ENCODE peak calls at places on chromosomes 2 and 18, in ten cellular contexts. J is prostate gland; H is PC-9; N is naive thymus-derived CD4-positive, alpha-beta T cell; Y is heart right ventricle; F is BJ; S is IMR-90; R is upper lobe of right lung; X is pancreas; O is PC-3. W is an unnamed sample.

GRCh38 chr18:67510831-67511230 is 5.7 kb downstream of the DSEL start:
- DNase-seq in J (no peak), H (no peak), N (no peak), Y (no peak), F (no peak), S (peak), R (no peak), X (no peak), O (no peak), W (no peak)

GRCh38 chr2:24238158-24238557 is 63.3 kb downstream of the FAM228A start:
- DNase-seq in J (no peak), H (no peak), N (no peak), Y (no peak), F (no peak), S (no peak), R (no peak), X (no peak), O (no peak), W (no peak)

GRCh38 chr2:180063494-180063893 is 56.4 kb upstream of the CWC22 start:
- DNase-seq in J (no peak), H (no peak), N (no peak), Y (no peak), F (no peak), S (no peak), R (no peak), X (no peak), O (no peak), W (no peak)

GRCh38 chr18:40531061-40531460 is 1424.0 kb upstream of the PIK3C3 start:
- DNase-seq in J (no peak), H (no peak), N (no peak), Y (no peak), F (no peak), S (peak), R (no peak), X (no peak), O (no peak), W (no peak)

GRCh38 chr2:74497777-74498499 is 1.5 kb downstream of the LBX2 start:
- DNase-seq in J (no peak), H (peak), N (no peak), Y (peak), F (no peak), S (no peak), R (peak), X (no peak), O (no peak), W (no peak)

GRCh38 chr2:197700960-197701359 is 4.2 kb upstream of the MARS2 start:
- DNase-seq in J (no peak), H (no peak), N (no peak), Y (no peak), F (no peak), S (no peak), R (no peak), X (no peak), O (no peak), W (no peak)

GRCh38 chr2:120466704-120467054 is 120.7 kb downstream of the INHBB start:
- DNase-seq in J (no peak), H (no peak), N (no peak), Y (no peak), F (no peak), S (no peak), R (no peak), X (no peak), O (no peak), W (no peak)

GRCh38 chr2:218081063-218081462 is 12.0 kb downstream of the RUFY4 start:
- DNase-seq in J (no peak), H (no peak), N (no peak), Y (no peak), F (no peak), S (no peak), R (no peak), X (no peak), O (no peak), W (no peak)

GRCh38 chr2:241729868-241730267 is 4.6 kb upstream of the D2HGDH start:
- DNase-seq in J (no peak), H (no peak), N (no peak), Y (no peak), F (no peak), S (no peak), R (no peak), X (no peak), O (no peak), W (no peak)

GRCh38 chr2:100588071-100588786 is 25.4 kb downstream of the PDCL3 start:
- DNase-seq in J (no peak), H (no peak), N (peak), Y (no peak), F (peak), S (peak), R (peak), X (no peak), O (peak), W (peak)

GRCh38 chr2:162241571-162241970 is 1.7 kb downstream of the FAP start:
- DNase-seq in J (no peak), H (no peak), N (no peak), Y (no peak), F (no peak), S (no peak), R (no peak), X (no peak), O (no peak), W (no peak)

GRCh38 chr18:67517224-67517765 is 775 bp upstream of the DSEL start:
- DNase-seq in J (no peak), H (no peak), N (peak), Y (peak), F (no peak), S (peak), R (no peak), X (no peak), O (no peak), W (no peak)

GRCh38 chr2:45009303-45009927 is at the start of gene SIX2:
- DNase-seq in J (peak), H (peak), N (no peak), Y (peak), F (peak), S (peak), R (peak), X (peak), O (peak), W (peak)

GRCh38 chr2:126858436-126858835 is 40.3 kb upstream of the TEX51 start:
- DNase-seq in J (no peak), H (no peak), N (no peak), Y (no peak), F (no peak), S (no peak), R (peak), X (no peak), O (no peak), W (no peak)

GRCh38 chr2:39243469-39244123 is at the start of gene CDKL4:
- DNase-seq in J (no peak), H (no peak), N (peak), Y (peak), F (no peak), S (no peak), R (peak), X (no peak), O (no peak), W (no peak)

GRCh38 chr2:85605406-85606115 is 3.1 kb upstream of the TMEM150A start:
- DNase-seq in J (no peak), H (no peak), N (no peak), Y (no peak), F (no peak), S (peak), R (peak), X (no peak), O (no peak), W (no peak)

GRCh38 chr2:20868377-20868776 is 45.5 kb upstream of the LDAH start:
- DNase-seq in J (no peak), H (no peak), N (peak), Y (no peak), F (no peak), S (no peak), R (no peak), X (no peak), O (no peak), W (no peak)

GRCh38 chr2:202847693-202848524 is 23.7 kb downstream of the ICA1L start:
- DNase-seq in J (no peak), H (no peak), N (no peak), Y (no peak), F (no peak), S (no peak), R (no peak), X (no peak), O (no peak), W (no peak)

GRCh38 chr2:64329848-64330247 is 124.1 kb upstream of the LGALSL start:
- DNase-seq in J (no peak), H (no peak), N (no peak), Y (no peak), F (no peak), S (peak), R (no peak), X (no peak), O (no peak), W (no peak)

GRCh38 chr18:42644729-42645131 is 470.8 kb downstream of the RIT2 start:
- DNase-seq in J (no peak), H (no peak), N (no peak), Y (no peak), F (no peak), S (no peak), R (no peak), X (no peak), O (no peak), W (no peak)

GRCh38 chr2:17593841-17594482 is 53.5 kb downstream of the VSNL1 start:
- DNase-seq in J (no peak), H (no peak), N (no peak), Y (no peak), F (no peak), S (peak), R (no peak), X (no peak), O (peak), W (no peak)

DNA sequence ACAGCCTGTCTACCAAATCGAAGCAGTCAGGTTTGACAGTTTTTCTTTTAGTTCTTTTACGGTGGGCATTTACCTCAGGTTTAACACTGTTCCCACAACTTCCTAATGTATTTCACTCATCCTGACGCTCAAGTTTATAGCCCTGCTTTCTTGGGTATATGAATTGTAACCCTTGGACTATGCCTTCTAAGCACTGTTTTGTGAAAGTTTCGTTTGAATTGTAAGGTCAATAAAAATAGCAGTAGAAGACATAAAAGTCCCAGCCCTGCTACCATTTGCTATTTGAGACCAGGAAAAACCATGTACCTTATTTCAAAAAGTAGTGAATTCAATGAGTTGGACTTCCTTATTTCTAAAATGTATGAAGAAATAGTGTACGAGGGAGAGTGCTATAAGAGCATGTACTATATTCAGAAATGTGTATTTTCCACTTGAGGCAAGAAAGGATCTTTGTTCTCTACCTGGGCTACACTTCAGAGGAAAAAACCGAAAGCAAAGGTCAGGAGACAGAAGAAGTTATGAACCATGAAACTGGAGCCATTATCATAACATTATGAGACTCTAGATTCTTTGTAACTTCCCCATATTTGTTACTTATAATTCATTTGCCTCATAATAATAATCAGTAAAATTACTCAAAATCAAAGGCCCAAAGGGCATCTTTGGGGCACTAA is 1.9 kb upstream of the ZC3H15 start:
- DNase-seq in J (no peak), H (no peak), N (no peak), Y (no peak), F (no peak), S (no peak), R (no peak), X (no peak), O (no peak), W (no peak)
- H3K4me3 ChIP-seq in J (no peak), H (peak), N (no peak), Y (no peak), F (no peak), S (no peak), R (peak), X (no peak), O (peak), W (peak)

GRCh38 chr18:57210711-57211411 is 64.0 kb downstream of the BOD1L2 start:
- DNase-seq in J (no peak), H (peak), N (no peak), Y (no peak), F (no peak), S (no peak), R (no peak), X (no peak), O (peak), W (no peak)
- H3K4me3 ChIP-seq in J (no peak), H (peak), N (no peak), Y (no peak), F (no peak), S (no peak), R (no peak), X (no peak), O (peak), W (no peak)

DNA sequence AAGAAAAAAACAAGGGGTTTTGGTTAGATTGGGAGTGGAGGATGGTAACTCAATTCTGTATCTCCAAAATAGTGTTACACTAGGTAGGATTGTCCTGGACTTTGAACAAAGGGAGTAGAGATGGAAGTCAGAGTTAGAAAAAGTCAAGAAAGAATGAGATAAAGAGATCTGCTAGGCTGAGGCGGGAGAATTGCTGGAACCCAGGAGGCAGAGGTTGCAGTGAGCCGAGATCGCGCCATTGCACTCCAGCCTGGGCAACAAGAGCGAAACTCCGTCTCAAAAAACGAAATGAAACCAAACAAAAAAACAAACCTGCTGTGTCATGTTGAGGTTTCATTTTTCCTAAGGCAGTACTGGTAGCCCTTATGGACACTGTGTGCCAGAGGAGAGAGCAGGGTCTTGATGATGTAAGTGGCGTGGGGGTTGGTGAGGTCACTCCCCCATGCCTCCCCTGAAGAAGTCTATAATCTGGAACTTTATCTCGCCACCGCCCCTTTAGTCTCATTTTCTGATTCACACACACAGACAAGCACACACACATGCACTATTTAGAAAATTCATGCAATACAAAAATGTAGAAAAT is 10.5 kb downstream of the DRC1 start:
- DNase-seq in J (no peak), H (peak), N (no peak), Y (no peak), F (no peak), S (no peak), R (no peak), X (no peak), O (no peak), W (no peak)
- H3K4me3 ChIP-seq in J (no peak), H (no peak), N (peak), Y (peak), F (no peak), S (no peak), R (peak), X (no peak), O (no peak), W (no peak)

DNA sequence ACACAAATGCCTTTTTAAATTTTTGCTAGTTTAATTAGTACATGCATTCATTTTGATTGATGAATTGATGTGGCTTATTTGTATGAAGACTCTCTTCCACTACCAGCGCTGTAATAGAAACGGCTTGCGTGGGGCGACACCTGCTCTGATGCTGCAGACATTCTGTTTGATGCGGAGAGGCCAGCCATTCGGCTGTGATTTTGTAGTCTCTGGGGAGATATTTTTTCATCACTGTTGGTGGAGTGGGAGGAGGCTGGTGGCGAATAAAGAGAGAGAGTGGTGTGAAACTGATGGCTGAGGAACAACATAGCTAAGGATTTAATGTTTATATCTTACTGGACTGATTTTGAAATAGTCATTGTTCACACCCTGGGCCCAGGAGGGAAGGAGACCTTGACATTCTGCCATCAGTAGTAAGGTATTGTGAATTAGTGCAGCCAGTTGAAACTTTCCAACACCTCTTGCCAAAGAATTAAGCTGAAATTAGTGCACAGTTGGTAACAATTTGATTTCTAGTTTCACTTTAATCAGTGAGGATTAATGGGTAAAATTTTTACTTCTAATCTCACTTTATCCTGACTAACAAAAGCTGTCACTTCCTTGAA is 224.1 kb downstream of the MTX2 start:
- DNase-seq in J (no peak), H (no peak), N (no peak), Y (no peak), F (no peak), S (no peak), R (no peak), X (no peak), O (no peak), W (no peak)
- H3K4me3 ChIP-seq in J (no peak), H (no peak), N (no peak), Y (no peak), F (no peak), S (no peak), R (no peak), X (no peak), O (no peak), W (no peak)

GRCh38 chr2:42106257-42106816 is 58.5 kb downstream of the PKDCC start:
- DNase-seq in J (no peak), H (no peak), N (no peak), Y (no peak), F (no peak), S (no peak), R (no peak), X (no peak), O (no peak), W (no peak)
- H3K4me3 ChIP-seq in J (no peak), H (no peak), N (peak), Y (no peak), F (no peak), S (no peak), R (peak), X (no peak), O (no peak), W (no peak)

DNA sequence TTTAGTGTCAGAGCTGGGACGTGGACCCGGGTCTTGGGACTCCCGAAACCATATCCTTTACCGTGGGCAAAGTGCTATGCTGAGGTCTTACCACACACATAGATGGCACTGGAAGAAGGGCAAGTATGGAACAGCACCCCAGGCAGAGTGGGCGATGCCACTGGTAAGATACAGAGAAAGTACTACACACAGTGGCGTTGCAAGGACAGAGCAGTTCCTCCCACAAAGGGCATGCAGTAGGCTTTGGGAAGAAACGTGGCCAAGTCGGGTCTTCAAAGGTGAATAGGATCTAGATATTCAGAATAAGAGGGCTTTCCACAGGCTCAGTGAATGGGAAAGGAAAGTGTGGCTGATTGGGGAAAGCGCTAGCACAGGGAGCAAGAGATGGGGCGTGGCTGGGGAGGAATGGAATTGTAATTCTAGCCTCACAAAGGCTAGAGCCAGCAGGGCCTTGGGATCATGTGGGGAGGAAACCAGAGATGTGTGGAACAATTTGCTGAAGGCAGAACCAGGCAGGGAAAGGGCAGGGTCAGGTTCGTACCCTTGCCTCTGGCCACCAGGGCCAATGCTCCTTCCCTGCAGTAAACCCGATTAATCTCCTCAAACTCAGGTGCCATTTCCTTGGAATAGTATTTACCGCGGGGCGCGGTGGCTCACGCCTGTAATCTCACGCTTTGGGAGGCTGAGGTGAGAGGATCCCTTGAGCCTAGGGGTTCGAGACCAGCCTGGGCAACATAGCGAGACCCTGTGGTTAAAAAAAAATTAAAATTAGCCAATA is 36.0 kb downstream of the PCBP1 start:
- DNase-seq in J (peak), H (peak), N (no peak), Y (peak), F (no peak), S (peak), R (no peak), X (peak), O (peak), W (no peak)
- H3K4me3 ChIP-seq in J (no peak), H (peak), N (peak), Y (peak), F (no peak), S (no peak), R (peak), X (no peak), O (peak), W (no peak)